ENCODE peak calls at places on chromosomes 7 and 10, in five cellular contexts. O is EL, X is iris pigment epithelial cell, L is amniotic stem cell, N is posterior cingulate gyrus. M is an unnamed sample.

GRCh38 chr10:80176526-80176925 is 28.8 kb downstream of the ANXA11 start:
- DNase-seq in N (no peak), L (no peak), O (no peak), X (no peak), M (no peak)

GRCh38 chr7:133535308-133535707 is 282.4 kb downstream of the EXOC4 start:
- DNase-seq in L (no peak), N (no peak), X (peak), O (no peak), M (peak)

GRCh38 chr7:38883706-38884105 is 25.3 kb downstream of the VPS41 start:
- DNase-seq in X (no peak), N (no peak), O (no peak), L (no peak), M (no peak)

GRCh38 chr10:99708428-99709010 is 23.4 kb downstream of the COX15 start:
- DNase-seq in X (no peak), N (no peak), L (no peak), O (no peak), M (no peak)

GRCh38 chr10:68619595-68619994 is 59.5 kb downstream of the TET1 start:
- DNase-seq in N (no peak), L (no peak), X (no peak), O (no peak), M (no peak)

GRCh38 chr7:111138196-111138569 is 47.3 kb downstream of the LRRN3 start:
- DNase-seq in N (no peak), L (no peak), O (peak), X (peak), M (peak)

GRCh38 chr7:134886353-134887057 is 99.8 kb upstream of the AGBL3 start:
- DNase-seq in O (peak), X (peak), N (no peak), L (no peak), M (peak)

GRCh38 chr10:114632869-114633715 is 25.0 kb downstream of the ABLIM1 start:
- DNase-seq in L (peak), O (peak), N (no peak), X (peak), M (peak)

GRCh38 chr7:74203956-74204615 is 5.7 kb upstream of the LAT2 start:
- DNase-seq in N (no peak), L (no peak), X (no peak), O (no peak), M (no peak)

GRCh38 chr7:114865564-114865963 is 56.3 kb upstream of the MDFIC start:
- DNase-seq in X (peak), O (peak), L (peak), N (peak), M (peak)